ENCODE peak calls at places on chromosome 10, in seven cellular contexts. One of them, this sample, is unnamed.

GRCh38 chr10:5594271-5595036 is 69.7 kb downstream of the CALML3 start:
- DNase-seq in endodermal cell: no peak
- DNase-seq in spleen: no peak
- DNase-seq in tibial artery: no peak
- DNase-seq in psoas muscle: no peak
- DNase-seq in transverse colon: no peak
- DNase-seq in heart left ventricle: no peak
- DNase-seq in this sample: no peak

GRCh38 chr10:88433551-88434186 is 149.4 kb downstream of the RNLS start:
- DNase-seq in endodermal cell: no peak
- DNase-seq in spleen: no peak
- DNase-seq in tibial artery: no peak
- DNase-seq in psoas muscle: no peak
- DNase-seq in transverse colon: no peak
- DNase-seq in heart left ventricle: no peak
- DNase-seq in this sample: no peak

GRCh38 chr10:20372748-20373147 is 524.4 kb downstream of the NEBL start:
- DNase-seq in endodermal cell: no peak
- DNase-seq in spleen: no peak
- DNase-seq in tibial artery: no peak
- DNase-seq in psoas muscle: no peak
- DNase-seq in transverse colon: no peak
- DNase-seq in heart left ventricle: no peak
- DNase-seq in this sample: no peak

GRCh38 chr10:86163522-86164215 is 202.9 kb downstream of the GRID1 start:
- DNase-seq in endodermal cell: no peak
- DNase-seq in spleen: peak; percentile 63
- DNase-seq in tibial artery: no peak
- DNase-seq in psoas muscle: no peak
- DNase-seq in transverse colon: peak; percentile 20
- DNase-seq in heart left ventricle: no peak
- DNase-seq in this sample: no peak

GRCh38 chr10:69807122-69807521 is 5.4 kb downstream of the COL13A1 start:
- DNase-seq in endodermal cell: no peak
- DNase-seq in spleen: no peak
- DNase-seq in tibial artery: no peak
- DNase-seq in psoas muscle: no peak
- DNase-seq in transverse colon: no peak
- DNase-seq in heart left ventricle: no peak
- DNase-seq in this sample: no peak

GRCh38 chr10:112446055-112446854 is 459 bp downstream of the ZDHHC6 start:
- DNase-seq in endodermal cell: peak; percentile 47
- DNase-seq in spleen: peak; percentile 78
- DNase-seq in tibial artery: no peak
- DNase-seq in psoas muscle: no peak
- DNase-seq in transverse colon: peak; percentile 28
- DNase-seq in heart left ventricle: no peak
- DNase-seq in this sample: no peak

GRCh38 chr10:96130326-96130758 is 245 bp downstream of the ZNF518A start:
- DNase-seq in endodermal cell: peak; percentile 93
- DNase-seq in spleen: peak; percentile 93
- DNase-seq in tibial artery: peak; percentile 28
- DNase-seq in psoas muscle: peak; percentile 75
- DNase-seq in transverse colon: peak; percentile 80
- DNase-seq in heart left ventricle: peak; percentile 70
- DNase-seq in this sample: peak; percentile 43

GRCh38 chr10:84224411-84225028 is 824 bp downstream of the LRIT2 start:
- DNase-seq in endodermal cell: peak; percentile 87
- DNase-seq in spleen: no peak
- DNase-seq in tibial artery: no peak
- DNase-seq in psoas muscle: no peak
- DNase-seq in transverse colon: no peak
- DNase-seq in heart left ventricle: no peak
- DNase-seq in this sample: no peak

GRCh38 chr10:116331815-116332214 is 7.6 kb downstream of the CCDC172 start:
- DNase-seq in endodermal cell: no peak
- DNase-seq in spleen: no peak
- DNase-seq in tibial artery: no peak
- DNase-seq in psoas muscle: no peak
- DNase-seq in transverse colon: no peak
- DNase-seq in heart left ventricle: no peak
- DNase-seq in this sample: no peak

GRCh38 chr10:27104919-27105318 is 4.6 kb upstream of the ANKRD26 start:
- DNase-seq in endodermal cell: no peak
- DNase-seq in spleen: no peak
- DNase-seq in tibial artery: no peak
- DNase-seq in psoas muscle: no peak
- DNase-seq in transverse colon: no peak
- DNase-seq in heart left ventricle: no peak
- DNase-seq in this sample: no peak

GRCh38 chr10:107485019-107485418 is 320.5 kb upstream of the SORCS1 start:
- DNase-seq in endodermal cell: no peak
- DNase-seq in spleen: no peak
- DNase-seq in tibial artery: no peak
- DNase-seq in psoas muscle: no peak
- DNase-seq in transverse colon: no peak
- DNase-seq in heart left ventricle: no peak
- DNase-seq in this sample: no peak

GRCh38 chr10:22338260-22338894 is 6.9 kb upstream of the SPAG6 start:
- DNase-seq in endodermal cell: no peak
- DNase-seq in spleen: no peak
- DNase-seq in tibial artery: no peak
- DNase-seq in psoas muscle: no peak
- DNase-seq in transverse colon: no peak
- DNase-seq in heart left ventricle: no peak
- DNase-seq in this sample: no peak

GRCh38 chr10:29613791-29614190 is 21.0 kb downstream of the SVIL start:
- DNase-seq in endodermal cell: peak; percentile 5
- DNase-seq in spleen: no peak
- DNase-seq in tibial artery: no peak
- DNase-seq in psoas muscle: no peak
- DNase-seq in transverse colon: no peak
- DNase-seq in heart left ventricle: no peak
- DNase-seq in this sample: no peak

GRCh38 chr10:31940839-31941653 is 12.4 kb upstream of the ARHGAP12 start:
- DNase-seq in endodermal cell: no peak
- DNase-seq in spleen: no peak
- DNase-seq in tibial artery: no peak
- DNase-seq in psoas muscle: peak; percentile 71
- DNase-seq in transverse colon: peak; percentile 40
- DNase-seq in heart left ventricle: no peak
- DNase-seq in this sample: no peak

GRCh38 chr10:124164252-124164651 is 70.9 kb upstream of the CHST15 start:
- DNase-seq in endodermal cell: no peak
- DNase-seq in spleen: no peak
- DNase-seq in tibial artery: no peak
- DNase-seq in psoas muscle: no peak
- DNase-seq in transverse colon: no peak
- DNase-seq in heart left ventricle: no peak
- DNase-seq in this sample: no peak

GRCh38 chr10:34850558-34850957 is 35.5 kb upstream of the PARD3 start:
- DNase-seq in endodermal cell: no peak
- DNase-seq in spleen: no peak
- DNase-seq in tibial artery: no peak
- DNase-seq in psoas muscle: no peak
- DNase-seq in transverse colon: no peak
- DNase-seq in heart left ventricle: no peak
- DNase-seq in this sample: no peak

GRCh38 chr10:127408733-127409132 is 140.4 kb upstream of the NPS start:
- DNase-seq in endodermal cell: no peak
- DNase-seq in spleen: no peak
- DNase-seq in tibial artery: no peak
- DNase-seq in psoas muscle: no peak
- DNase-seq in transverse colon: no peak
- DNase-seq in heart left ventricle: no peak
- DNase-seq in this sample: peak; percentile 36

GRCh38 chr10:52757777-52758176 is 14.8 kb downstream of the MBL2 start:
- DNase-seq in endodermal cell: no peak
- DNase-seq in spleen: no peak
- DNase-seq in tibial artery: no peak
- DNase-seq in psoas muscle: no peak
- DNase-seq in transverse colon: no peak
- DNase-seq in heart left ventricle: no peak
- DNase-seq in this sample: no peak

GRCh38 chr10:125795111-125795510 is 19.5 kb upstream of the MMP21 start:
- DNase-seq in endodermal cell: no peak
- DNase-seq in spleen: no peak
- DNase-seq in tibial artery: no peak
- DNase-seq in psoas muscle: no peak
- DNase-seq in transverse colon: no peak
- DNase-seq in heart left ventricle: peak; percentile 77
- DNase-seq in this sample: no peak

GRCh38 chr10:99008106-99008505 is 227.5 kb downstream of the HPSE2 start:
- DNase-seq in endodermal cell: no peak
- DNase-seq in spleen: no peak
- DNase-seq in tibial artery: no peak
- DNase-seq in psoas muscle: no peak
- DNase-seq in transverse colon: no peak
- DNase-seq in heart left ventricle: no peak
- DNase-seq in this sample: no peak

DNA sequence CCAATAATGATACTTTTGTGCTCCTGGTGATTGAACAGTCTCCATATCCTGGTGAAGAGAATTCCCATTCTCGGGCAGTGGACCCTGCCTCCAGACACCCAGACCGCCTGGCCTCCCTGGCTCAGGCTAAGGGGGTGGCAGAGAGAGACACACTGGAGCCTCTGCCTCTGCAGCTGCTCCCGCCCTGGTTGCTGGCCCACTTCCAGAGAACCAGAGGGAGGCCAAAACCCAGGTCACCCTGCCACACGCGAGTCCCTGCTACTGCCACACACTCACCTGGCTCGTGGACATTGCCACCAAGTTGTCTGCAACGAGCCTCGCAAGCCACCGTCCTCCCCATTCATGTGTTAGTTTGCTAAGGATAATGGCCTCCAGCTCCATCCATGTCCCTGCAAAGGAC is 221.8 kb downstream of the HPSE2 start:
- DNase-seq in endodermal cell: no peak
- DNase-seq in spleen: peak; percentile 31
- DNase-seq in tibial artery: no peak
- DNase-seq in psoas muscle: no peak
- DNase-seq in transverse colon: no peak
- DNase-seq in heart left ventricle: no peak
- DNase-seq in this sample: no peak
- H3K4me1 ChIP-seq in endodermal cell: peaks cover 4% of the 10 kb centered on the region
- H3K4me1 ChIP-seq in spleen: no peaks in the 10 kb centered on the region
- H3K4me1 ChIP-seq in tibial artery: peaks cover 21% of the 10 kb centered on the region
- H3K4me1 ChIP-seq in psoas muscle: no peaks in the 10 kb centered on the region
- H3K4me1 ChIP-seq in transverse colon: no peaks in the 10 kb centered on the region
- H3K4me1 ChIP-seq in heart left ventricle: no peaks in the 10 kb centered on the region
- H3K4me1 ChIP-seq in this sample: no peaks in the 10 kb centered on the region

DNA sequence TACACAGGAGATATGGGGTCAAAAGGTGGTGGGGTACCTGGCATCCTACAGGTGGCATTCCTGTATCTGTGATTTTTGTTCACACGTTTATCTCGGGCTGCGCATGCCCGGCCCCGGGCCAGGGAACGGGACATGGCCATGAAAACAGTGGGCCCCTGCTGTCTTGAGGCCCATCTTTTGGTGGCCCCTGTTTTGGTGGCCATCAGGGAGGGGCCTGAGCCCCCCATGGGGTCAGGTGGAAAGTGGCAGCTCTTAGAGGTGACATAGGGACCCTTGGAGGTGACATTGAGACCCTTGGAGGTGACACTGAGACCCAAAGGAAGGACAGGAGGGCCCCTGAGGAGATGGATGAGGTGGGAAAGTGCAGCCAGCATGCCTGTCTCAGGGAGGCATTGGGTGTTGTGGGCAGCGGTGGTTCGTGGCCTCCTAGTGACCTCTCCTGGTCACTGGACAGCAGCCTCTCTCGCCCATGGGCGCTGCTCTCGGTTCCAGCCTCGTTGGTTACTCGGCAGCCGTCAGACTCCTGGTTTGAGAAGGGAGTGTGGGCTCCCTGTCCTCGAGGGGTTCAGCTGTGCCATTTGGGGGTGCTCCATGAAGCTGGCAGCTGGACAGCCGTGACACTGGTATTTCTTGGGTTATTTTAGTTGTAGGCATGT is 39.9 kb downstream of the INPP5A start:
- DNase-seq in endodermal cell: peak; percentile 53
- DNase-seq in spleen: no peak
- DNase-seq in tibial artery: no peak
- DNase-seq in psoas muscle: peak; percentile 79
- DNase-seq in transverse colon: no peak
- DNase-seq in heart left ventricle: peak; percentile 68
- DNase-seq in this sample: peak; percentile 54
- TF ChIP-seq CTCF in endodermal cell: peak; percentile 48
- TF ChIP-seq CTCF in spleen: no peak
- TF ChIP-seq CTCF in tibial artery: peak; percentile 56
- TF ChIP-seq CTCF in psoas muscle: peak; percentile 61
- TF ChIP-seq CTCF in transverse colon: no peak
- TF ChIP-seq CTCF in heart left ventricle: no peak
- TF ChIP-seq CTCF in this sample: peak; percentile 25

DNA sequence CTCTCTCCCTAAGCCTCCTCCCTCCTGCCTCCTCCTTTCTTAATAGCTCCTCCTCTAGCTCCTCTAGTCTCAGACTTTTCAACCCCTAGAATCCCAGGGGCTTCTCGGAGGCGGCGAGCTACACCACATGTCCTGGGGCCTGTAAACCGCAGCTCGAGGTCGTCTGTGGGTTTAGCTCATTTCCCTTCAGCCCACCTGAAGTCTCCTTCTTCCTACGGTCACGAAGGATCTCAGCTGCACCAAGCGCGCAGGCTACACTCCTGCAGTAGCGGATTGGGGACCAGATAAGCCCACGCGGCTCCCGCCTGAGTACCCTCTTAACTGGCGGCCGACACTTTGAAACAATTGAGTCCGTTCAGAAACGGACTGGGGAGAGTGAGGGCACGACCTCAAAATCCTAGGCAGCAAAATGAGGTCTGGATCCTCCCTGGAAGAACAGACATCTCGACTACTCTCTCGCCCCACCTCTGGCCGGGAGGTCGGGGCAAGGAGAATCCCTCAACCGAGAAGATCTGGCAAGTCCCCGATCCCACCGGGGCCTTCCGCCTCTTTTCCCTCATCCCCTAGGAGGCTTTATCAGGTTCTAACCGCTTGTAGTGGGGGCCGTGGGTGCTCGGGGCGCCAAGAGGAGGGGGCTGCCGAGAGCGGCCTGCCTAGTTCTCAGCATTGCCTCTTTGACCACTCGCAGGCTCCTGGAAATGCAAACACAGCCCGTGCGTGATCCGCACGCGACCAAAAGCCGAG is 1.3 kb upstream of the SORCS3 start:
- DNase-seq in endodermal cell: peak; percentile 77
- DNase-seq in spleen: no peak
- DNase-seq in tibial artery: no peak
- DNase-seq in psoas muscle: no peak
- DNase-seq in transverse colon: no peak
- DNase-seq in heart left ventricle: no peak
- DNase-seq in this sample: no peak
- H3K4me3 ChIP-seq in endodermal cell: peak overlapping the region; percentile 79
- H3K4me3 ChIP-seq in spleen: no peak overlapping the region
- H3K4me3 ChIP-seq in tibial artery: no peak overlapping the region
- H3K4me3 ChIP-seq in psoas muscle: no peak overlapping the region
- H3K4me3 ChIP-seq in transverse colon: peak overlapping the region; percentile 0
- H3K4me3 ChIP-seq in heart left ventricle: peak overlapping the region; percentile 15
- H3K4me3 ChIP-seq in this sample: no peak overlapping the region

GRCh38 chr10:43885842-43886241 is 237.2 kb upstream of the ZNF32 start:
- DNase-seq in endodermal cell: peak; percentile 77
- DNase-seq in spleen: no peak
- DNase-seq in tibial artery: no peak
- DNase-seq in psoas muscle: no peak
- DNase-seq in transverse colon: no peak
- DNase-seq in heart left ventricle: no peak
- DNase-seq in this sample: no peak
- H3K4me1 ChIP-seq in endodermal cell: no peaks in the 10 kb centered on the region
- H3K4me1 ChIP-seq in spleen: no peaks in the 10 kb centered on the region
- H3K4me1 ChIP-seq in tibial artery: no peaks in the 10 kb centered on the region
- H3K4me1 ChIP-seq in psoas muscle: no peaks in the 10 kb centered on the region
- H3K4me1 ChIP-seq in transverse colon: no peaks in the 10 kb centered on the region
- H3K4me1 ChIP-seq in heart left ventricle: no peaks in the 10 kb centered on the region
- H3K4me1 ChIP-seq in this sample: no peaks in the 10 kb centered on the region